ENCODE peak calls at places on chromosomes 2 and 18, in six cellular contexts. U is IMR-90, F is K562, Q is A549, J is HepG2, P is GM12878. A is an unnamed sample.

GRCh38 chr2:7430869-7431641 is 513.8 kb downstream of the RNF144A start:
- DNase-seq in P (no peak), F (no peak), J (no peak), U (no peak), Q (no peak), A (no peak)

GRCh38 chr18:22171839-22172582 is 2.6 kb downstream of the GATA6 start:
- DNase-seq in Q (no peak), P (no peak), J (no peak), F (no peak), U (no peak), A (no peak)

GRCh38 chr2:188512456-188512855 is 220.8 kb downstream of the GULP1 start:
- DNase-seq in F (no peak), U (peak), Q (peak), J (peak), P (no peak), A (peak)

GRCh38 chr18:59512025-59512710 is 153.1 kb upstream of the LMAN1 start:
- DNase-seq in F (no peak), J (no peak), U (no peak), Q (no peak), P (no peak), A (no peak)

GRCh38 chr2:55888941-55889340 is 34.6 kb downstream of the EFEMP1 start:
- DNase-seq in P (no peak), J (no peak), F (no peak), U (peak), Q (no peak), A (no peak)

GRCh38 chr2:156890498-156891148 is 366.9 kb upstream of the GALNT5 start:
- DNase-seq in Q (no peak), F (no peak), P (no peak), J (no peak), U (no peak), A (no peak)

GRCh38 chr18:8121942-8122480 is 487.2 kb upstream of the RAB12 start:
- DNase-seq in J (no peak), F (no peak), Q (no peak), U (peak), P (no peak), A (no peak)

GRCh38 chr2:20617081-20617575 is 33.8 kb downstream of the HS1BP3 start:
- DNase-seq in F (peak), P (no peak), Q (no peak), J (no peak), U (no peak), A (no peak)

GRCh38 chr2:236161531-236161930 is 6.7 kb downstream of the GBX2 start:
- DNase-seq in U (no peak), Q (no peak), F (no peak), P (no peak), J (no peak), A (no peak)

GRCh38 chr2:29895296-29895695 is 26.1 kb downstream of the ALK start:
- DNase-seq in P (no peak), Q (no peak), J (no peak), U (no peak), F (no peak), A (no peak)

GRCh38 chr18:49111191-49111988 is 160.6 kb upstream of the SMAD7 start:
- DNase-seq in J (peak), F (no peak), P (no peak), U (no peak), Q (no peak), A (no peak)

GRCh38 chr2:222703866-222704265 is 32.4 kb downstream of the MOGAT1 start:
- DNase-seq in P (no peak), J (no peak), Q (no peak), F (no peak), U (peak), A (no peak)

GRCh38 chr2:65974067-65974723 is 460.7 kb upstream of the MEIS1 start:
- DNase-seq in F (no peak), Q (no peak), J (no peak), P (no peak), U (no peak), A (peak)

GRCh38 chr2:47260971-47261370 is 105.9 kb upstream of the STPG4 start:
- DNase-seq in U (no peak), F (no peak), Q (no peak), P (no peak), J (no peak), A (no peak)

GRCh38 chr2:231592636-231593145 is at the start of gene TEX44:
- DNase-seq in P (no peak), F (no peak), J (no peak), U (no peak), Q (no peak), A (no peak)

GRCh38 chr2:85915606-85916303 is 27.0 kb upstream of the ST3GAL5 start:
- DNase-seq in P (no peak), U (peak), Q (no peak), F (no peak), J (no peak), A (no peak)

GRCh38 chr2:172380436-172381274 is 46.7 kb upstream of the ITGA6 start:
- DNase-seq in P (no peak), Q (no peak), J (peak), F (no peak), U (no peak), A (no peak)

GRCh38 chr18:7290077-7290476 is 59.2 kb downstream of the LRRC30 start:
- DNase-seq in F (no peak), Q (no peak), P (no peak), U (no peak), J (no peak), A (no peak)

GRCh38 chr2:239276813-239277193 is 124.0 kb downstream of the HDAC4 start:
- DNase-seq in Q (no peak), F (no peak), P (no peak), U (no peak), J (no peak), A (no peak)

GRCh38 chr2:239277401-239278085 is 123.3 kb downstream of the HDAC4 start:
- DNase-seq in F (no peak), J (no peak), Q (no peak), U (no peak), P (no peak), A (no peak)

GRCh38 chr2:239278361-239278760 is 122.5 kb downstream of the HDAC4 start:
- DNase-seq in F (no peak), U (no peak), P (no peak), J (no peak), Q (no peak), A (no peak)

GRCh38 chr2:239279508-239280295 is 121.1 kb downstream of the HDAC4 start:
- DNase-seq in P (no peak), J (no peak), Q (no peak), F (no peak), U (no peak), A (no peak)

GRCh38 chr2:239278941-239279365 is 121.9 kb downstream of the HDAC4 start:
- DNase-seq in F (no peak), J (no peak), P (no peak), Q (no peak), U (no peak), A (no peak)
- TF ChIP-seq BHLHE40 in F (no peak), J (no peak), P (no peak), Q (no peak), U (no peak), A (no peak)

GRCh38 chr2:227031379-227031778 is 132.6 kb downstream of the COL4A4 start:
- DNase-seq in J (no peak), P (no peak), U (no peak), F (no peak), Q (no peak), A (no peak)
- TF ChIP-seq BHLHE40 in J (no peak), P (no peak), U (no peak), F (no peak), Q (no peak), A (no peak)

DNA sequence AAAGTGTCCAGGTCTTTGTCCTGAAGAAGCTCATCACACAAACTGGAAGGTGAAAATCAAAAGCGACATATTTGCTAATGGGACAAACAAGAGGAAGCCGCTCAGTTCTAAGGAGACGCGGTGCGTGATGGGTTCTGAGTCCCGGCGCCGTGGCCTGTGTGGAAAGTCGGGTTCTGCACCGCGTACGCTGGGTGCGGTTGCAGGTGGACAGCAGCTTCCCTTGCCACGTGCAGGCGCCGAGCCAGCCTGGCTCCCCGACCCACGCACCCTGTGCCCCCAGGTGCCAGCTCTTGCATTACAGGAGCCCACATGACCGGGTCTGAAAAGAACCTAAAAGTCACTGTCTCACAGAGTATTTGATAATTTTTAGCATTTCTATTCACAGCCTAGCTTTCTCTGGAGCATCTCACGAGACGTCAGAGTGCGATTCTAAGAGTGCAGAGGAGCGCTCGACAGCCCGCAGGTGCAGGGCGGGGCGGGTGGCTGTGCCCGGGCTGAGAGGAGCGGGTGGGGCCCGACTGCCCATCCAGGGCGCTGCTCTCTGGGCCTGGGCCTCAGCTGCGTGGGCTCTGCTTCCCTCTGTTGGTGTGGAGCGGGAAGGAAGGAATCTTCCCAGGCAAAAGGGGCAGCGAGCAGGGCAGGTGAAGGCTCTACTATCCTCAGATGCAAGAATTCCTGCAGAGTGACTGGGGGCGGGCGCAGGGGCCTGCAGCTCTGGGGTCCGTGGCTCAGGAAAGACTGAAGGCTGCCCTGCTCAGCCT is 39.4 kb downstream of the MYT1L start:
- DNase-seq in P (no peak), F (peak), Q (peak), J (no peak), U (no peak), A (peak)
- TF ChIP-seq BHLHE40 in P (no peak), F (no peak), Q (no peak), J (no peak), U (no peak), A (no peak)

GRCh38 chr2:229539628-229540027 is 174.7 kb downstream of the DNER start:
- DNase-seq in J (no peak), U (peak), Q (no peak), P (no peak), F (no peak), A (no peak)
- TF ChIP-seq BHLHE40 in J (no peak), U (no peak), Q (no peak), P (no peak), F (no peak), A (no peak)

DNA sequence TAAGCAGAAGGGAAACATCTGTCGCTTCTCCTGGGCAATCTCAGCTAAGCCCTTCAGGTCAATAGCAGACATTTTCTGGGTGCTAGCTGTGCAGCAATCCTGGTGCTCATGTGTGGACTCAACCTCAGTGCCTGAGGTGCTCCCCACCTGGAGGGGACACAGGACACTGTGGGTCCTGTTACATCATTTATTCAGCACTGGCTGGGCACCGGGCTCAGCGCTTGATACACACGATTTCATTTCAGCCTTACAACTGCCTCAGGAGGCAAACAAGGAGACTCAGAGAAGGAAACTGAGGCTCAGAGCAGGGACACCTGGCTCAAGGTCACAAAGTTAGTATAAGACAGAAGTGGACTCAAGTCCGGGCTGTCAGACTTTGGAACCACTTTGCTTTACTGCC is 46.7 kb downstream of the MARCO start:
- DNase-seq in Q (no peak), F (no peak), P (no peak), J (no peak), U (no peak), A (no peak)
- TF ChIP-seq BHLHE40 in Q (no peak), F (no peak), P (no peak), J (no peak), U (no peak), A (no peak)

GRCh38 chr2:437180-437579 is 149.3 kb upstream of the ALKAL2 start:
- DNase-seq in P (no peak), F (no peak), J (no peak), Q (no peak), U (no peak), A (no peak)
- TF ChIP-seq BHLHE40 in P (no peak), F (no peak), J (no peak), Q (no peak), U (no peak), A (no peak)

GRCh38 chr18:25019086-25019860 is 332.7 kb downstream of the ZNF521 start:
- DNase-seq in F (no peak), U (no peak), J (no peak), P (no peak), Q (no peak), A (no peak)

GRCh38 chr18:25019946-25020345 is 332.0 kb downstream of the ZNF521 start:
- DNase-seq in J (no peak), U (no peak), Q (no peak), F (no peak), P (no peak), A (no peak)

GRCh38 chr18:25010623-25011374 is 341.2 kb downstream of the ZNF521 start:
- DNase-seq in J (no peak), Q (no peak), F (no peak), U (no peak), P (no peak), A (no peak)

GRCh38 chr18:25016181-25016580 is 335.8 kb downstream of the ZNF521 start:
- DNase-seq in U (no peak), Q (no peak), F (no peak), J (no peak), P (no peak), A (no peak)

GRCh38 chr18:25016666-25017065 is 335.3 kb downstream of the ZNF521 start:
- DNase-seq in F (no peak), U (no peak), Q (no peak), J (no peak), P (no peak), A (no peak)
- TF ChIP-seq BHLHE40 in F (no peak), U (no peak), Q (no peak), J (no peak), P (no peak), A (no peak)